ENCODE peak calls at places on chromosomes 11 and 22, in six cellular contexts. One of them, this sample, is unnamed.

GRCh38 chr11:2687782-2688191 is 12.0 kb downstream of the KCNQ1OT1 start:
- DNase-seq in left lung: peak; percentile 29
- DNase-seq in CD4-positive, CD25-positive, alpha-beta regulatory T cell: no peak
- DNase-seq in Peyer's patch: peak; percentile 44
- DNase-seq in CD8-positive, alpha-beta memory T cell: no peak
- DNase-seq in colonic mucosa: no peak
- DNase-seq in this sample: peak; percentile 35

GRCh38 chr11:1131033-1131911 is 26.5 kb upstream of the MUC5AC start:
- DNase-seq in left lung: no peak
- DNase-seq in CD4-positive, CD25-positive, alpha-beta regulatory T cell: no peak
- DNase-seq in Peyer's patch: peak; percentile 37
- DNase-seq in CD8-positive, alpha-beta memory T cell: no peak
- DNase-seq in colonic mucosa: no peak
- DNase-seq in this sample: peak; percentile 73

GRCh38 chr11:71207996-71208774 is 44.2 kb downstream of the SHANK2 start:
- DNase-seq in left lung: peak; percentile 27
- DNase-seq in CD4-positive, CD25-positive, alpha-beta regulatory T cell: no peak
- DNase-seq in Peyer's patch: no peak
- DNase-seq in CD8-positive, alpha-beta memory T cell: no peak
- DNase-seq in colonic mucosa: no peak
- DNase-seq in this sample: peak; percentile 53

GRCh38 chr11:105718641-105719040 is 108.8 kb downstream of the GRIA4 start:
- DNase-seq in left lung: no peak
- DNase-seq in CD4-positive, CD25-positive, alpha-beta regulatory T cell: no peak
- DNase-seq in Peyer's patch: no peak
- DNase-seq in CD8-positive, alpha-beta memory T cell: no peak
- DNase-seq in colonic mucosa: no peak
- DNase-seq in this sample: no peak

GRCh38 chr11:88508808-88509581 is 171.5 kb upstream of the CTSC start:
- DNase-seq in left lung: peak; percentile 36
- DNase-seq in CD4-positive, CD25-positive, alpha-beta regulatory T cell: no peak
- DNase-seq in Peyer's patch: no peak
- DNase-seq in CD8-positive, alpha-beta memory T cell: no peak
- DNase-seq in colonic mucosa: peak; percentile 18
- DNase-seq in this sample: peak; percentile 86

GRCh38 chr22:50008151-50009040 is 4.2 kb downstream of the IL17REL start:
- DNase-seq in left lung: no peak
- DNase-seq in CD4-positive, CD25-positive, alpha-beta regulatory T cell: no peak
- DNase-seq in Peyer's patch: peak; percentile 39
- DNase-seq in CD8-positive, alpha-beta memory T cell: no peak
- DNase-seq in colonic mucosa: no peak
- DNase-seq in this sample: no peak

GRCh38 chr22:24305260-24305692 is 34.6 kb downstream of the SPECC1L start:
- DNase-seq in left lung: no peak
- DNase-seq in CD4-positive, CD25-positive, alpha-beta regulatory T cell: no peak
- DNase-seq in Peyer's patch: no peak
- DNase-seq in CD8-positive, alpha-beta memory T cell: no peak
- DNase-seq in colonic mucosa: no peak
- DNase-seq in this sample: no peak

GRCh38 chr11:100630898-100631297 is 56.2 kb upstream of the ARHGAP42 start:
- DNase-seq in left lung: no peak
- DNase-seq in CD4-positive, CD25-positive, alpha-beta regulatory T cell: no peak
- DNase-seq in Peyer's patch: peak; percentile 77
- DNase-seq in CD8-positive, alpha-beta memory T cell: no peak
- DNase-seq in colonic mucosa: no peak
- DNase-seq in this sample: no peak

GRCh38 chr22:17569971-17570511 is 6.7 kb downstream of the SLC25A18 start:
- DNase-seq in left lung: no peak
- DNase-seq in CD4-positive, CD25-positive, alpha-beta regulatory T cell: no peak
- DNase-seq in Peyer's patch: peak; percentile 53
- DNase-seq in CD8-positive, alpha-beta memory T cell: no peak
- DNase-seq in colonic mucosa: no peak
- DNase-seq in this sample: no peak

GRCh38 chr11:45609337-45609736 is 56.1 kb downstream of the CHST1 start:
- DNase-seq in left lung: no peak
- DNase-seq in CD4-positive, CD25-positive, alpha-beta regulatory T cell: no peak
- DNase-seq in Peyer's patch: no peak
- DNase-seq in CD8-positive, alpha-beta memory T cell: no peak
- DNase-seq in colonic mucosa: no peak
- DNase-seq in this sample: no peak

GRCh38 chr11:45607995-45608394 is 57.4 kb downstream of the CHST1 start:
- DNase-seq in left lung: no peak
- DNase-seq in CD4-positive, CD25-positive, alpha-beta regulatory T cell: no peak
- DNase-seq in Peyer's patch: peak; percentile 49
- DNase-seq in CD8-positive, alpha-beta memory T cell: no peak
- DNase-seq in colonic mucosa: peak; percentile 46
- DNase-seq in this sample: no peak

GRCh38 chr11:45609902-45610301 is 55.5 kb downstream of the CHST1 start:
- DNase-seq in left lung: no peak
- DNase-seq in CD4-positive, CD25-positive, alpha-beta regulatory T cell: no peak
- DNase-seq in Peyer's patch: no peak
- DNase-seq in CD8-positive, alpha-beta memory T cell: no peak
- DNase-seq in colonic mucosa: no peak
- DNase-seq in this sample: no peak

GRCh38 chr11:45603930-45604682 is 61.3 kb downstream of the CHST1 start:
- DNase-seq in left lung: no peak
- DNase-seq in CD4-positive, CD25-positive, alpha-beta regulatory T cell: no peak
- DNase-seq in Peyer's patch: no peak
- DNase-seq in CD8-positive, alpha-beta memory T cell: no peak
- DNase-seq in colonic mucosa: no peak
- DNase-seq in this sample: no peak

DNA sequence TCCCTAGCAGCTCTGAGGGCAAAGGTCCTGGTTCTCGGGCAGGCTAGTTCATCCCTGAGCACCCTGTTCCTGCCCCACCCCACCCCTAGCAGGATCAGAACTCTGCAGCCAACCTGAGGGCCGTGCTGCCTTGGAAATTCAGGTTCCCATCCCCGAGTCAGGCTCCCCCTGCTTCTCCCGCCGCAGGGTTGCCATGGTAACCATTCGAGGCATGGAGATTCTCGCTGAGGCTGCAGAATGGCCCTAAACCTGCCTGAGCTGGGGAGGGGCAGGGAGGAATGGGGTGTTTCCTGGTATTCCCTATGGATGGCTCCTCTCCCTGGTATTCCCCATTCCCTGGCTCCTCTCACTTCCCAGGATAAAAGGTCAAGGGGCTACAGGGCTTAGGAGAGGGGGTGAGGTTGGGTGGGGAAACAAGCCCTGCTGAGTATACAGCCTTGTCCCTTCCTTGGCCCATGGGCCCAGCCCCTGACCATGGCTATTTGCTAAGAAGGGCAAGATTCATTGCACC is 58.9 kb downstream of the CHST1 start:
- DNase-seq in left lung: no peak
- DNase-seq in CD4-positive, CD25-positive, alpha-beta regulatory T cell: no peak
- DNase-seq in Peyer's patch: no peak
- DNase-seq in CD8-positive, alpha-beta memory T cell: no peak
- DNase-seq in colonic mucosa: no peak
- DNase-seq in this sample: no peak
- H3K4me1 ChIP-seq in left lung: no peaks in the 10 kb centered on the region
- H3K4me1 ChIP-seq in CD4-positive, CD25-positive, alpha-beta regulatory T cell: no peaks in the 10 kb centered on the region
- H3K4me1 ChIP-seq in Peyer's patch: no peaks in the 10 kb centered on the region
- H3K4me1 ChIP-seq in CD8-positive, alpha-beta memory T cell: no peaks in the 10 kb centered on the region
- H3K4me1 ChIP-seq in colonic mucosa: no peaks in the 10 kb centered on the region
- H3K4me1 ChIP-seq in this sample: no peaks in the 10 kb centered on the region

GRCh38 chr11:102306817-102307814 is 10.2 kb upstream of the BIRC3 start:
- DNase-seq in left lung: no peak
- DNase-seq in CD4-positive, CD25-positive, alpha-beta regulatory T cell: peak; percentile 65
- DNase-seq in Peyer's patch: peak; percentile 78
- DNase-seq in CD8-positive, alpha-beta memory T cell: peak; percentile 22
- DNase-seq in colonic mucosa: no peak
- DNase-seq in this sample: no peak

GRCh38 chr11:102305352-102306047 is 11.8 kb upstream of the BIRC3 start:
- DNase-seq in left lung: no peak
- DNase-seq in CD4-positive, CD25-positive, alpha-beta regulatory T cell: no peak
- DNase-seq in Peyer's patch: no peak
- DNase-seq in CD8-positive, alpha-beta memory T cell: no peak
- DNase-seq in colonic mucosa: no peak
- DNase-seq in this sample: no peak

GRCh38 chr11:102304686-102305085 is 12.6 kb upstream of the BIRC3 start:
- DNase-seq in left lung: no peak
- DNase-seq in CD4-positive, CD25-positive, alpha-beta regulatory T cell: no peak
- DNase-seq in Peyer's patch: no peak
- DNase-seq in CD8-positive, alpha-beta memory T cell: no peak
- DNase-seq in colonic mucosa: no peak
- DNase-seq in this sample: no peak

GRCh38 chr11:102309621-102310541 is 7.4 kb upstream of the BIRC3 start:
- DNase-seq in left lung: no peak
- DNase-seq in CD4-positive, CD25-positive, alpha-beta regulatory T cell: no peak
- DNase-seq in Peyer's patch: no peak
- DNase-seq in CD8-positive, alpha-beta memory T cell: no peak
- DNase-seq in colonic mucosa: no peak
- DNase-seq in this sample: no peak

DNA sequence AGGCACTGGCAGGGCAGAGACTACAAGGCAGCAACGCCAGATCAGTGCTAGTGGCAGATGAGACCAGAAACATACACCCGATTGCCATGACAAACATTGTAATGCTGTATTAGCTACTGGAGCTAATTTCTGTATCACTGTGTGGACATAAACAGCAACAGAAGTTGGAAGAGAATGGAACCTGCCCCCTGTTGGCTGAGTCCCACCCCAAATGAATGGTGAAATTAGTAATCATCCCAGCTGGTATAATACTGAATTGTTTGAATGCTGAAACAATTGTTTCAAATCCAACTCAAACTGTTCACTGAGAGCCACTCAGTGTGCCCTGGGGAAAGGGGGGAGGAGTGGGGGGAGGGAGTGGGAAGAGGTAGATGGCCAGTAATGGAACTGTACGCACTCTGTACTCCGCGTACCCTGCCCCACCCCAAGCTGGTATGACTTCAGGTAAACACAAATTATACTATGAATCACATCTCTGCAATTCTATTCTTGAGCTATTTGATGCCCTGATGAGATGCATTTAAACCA is 11.2 kb upstream of the BIRC3 start:
- DNase-seq in left lung: peak; percentile 64
- DNase-seq in CD4-positive, CD25-positive, alpha-beta regulatory T cell: no peak
- DNase-seq in Peyer's patch: peak; percentile 91
- DNase-seq in CD8-positive, alpha-beta memory T cell: no peak
- DNase-seq in colonic mucosa: peak; percentile 76
- DNase-seq in this sample: no peak
- H3K27ac ChIP-seq in left lung: peak overlapping the region; percentile 73
- H3K27ac ChIP-seq in CD4-positive, CD25-positive, alpha-beta regulatory T cell: peak overlapping the region; percentile 88
- H3K27ac ChIP-seq in Peyer's patch: peak overlapping the region; percentile 73
- H3K27ac ChIP-seq in CD8-positive, alpha-beta memory T cell: no peak overlapping the region
- H3K27ac ChIP-seq in colonic mucosa: peak overlapping the region; percentile 48
- H3K27ac ChIP-seq in this sample: no peak overlapping the region

DNA sequence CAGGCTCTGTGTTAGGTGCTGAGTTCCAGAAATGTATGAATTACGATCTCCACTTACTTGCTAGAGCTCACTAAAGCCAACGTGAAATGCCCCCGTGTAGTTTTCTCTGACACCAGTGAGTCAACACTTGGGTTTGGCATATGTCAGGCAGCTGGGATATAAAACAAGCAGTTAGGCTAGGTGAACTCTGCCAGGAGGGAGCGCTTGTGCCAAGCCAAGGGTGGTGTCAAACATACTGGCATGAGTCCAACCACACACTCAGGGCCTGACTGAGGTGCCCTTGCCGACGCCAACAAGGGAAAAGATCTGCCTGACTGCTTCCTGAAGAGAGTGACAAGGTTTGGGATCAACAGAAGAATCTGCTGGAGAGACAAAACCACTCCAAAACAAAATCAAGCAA is 167.8 kb upstream of the NARS2 start:
- DNase-seq in left lung: peak; percentile 78
- DNase-seq in CD4-positive, CD25-positive, alpha-beta regulatory T cell: no peak
- DNase-seq in Peyer's patch: peak; percentile 81
- DNase-seq in CD8-positive, alpha-beta memory T cell: no peak
- DNase-seq in colonic mucosa: peak; percentile 89
- DNase-seq in this sample: peak; percentile 72
- H3K4me3 ChIP-seq in left lung: no peak overlapping the region
- H3K4me3 ChIP-seq in CD4-positive, CD25-positive, alpha-beta regulatory T cell: no peak overlapping the region
- H3K4me3 ChIP-seq in Peyer's patch: no peak overlapping the region
- H3K4me3 ChIP-seq in CD8-positive, alpha-beta memory T cell: no peak overlapping the region
- H3K4me3 ChIP-seq in colonic mucosa: no peak overlapping the region
- H3K4me3 ChIP-seq in this sample: no peak overlapping the region

DNA sequence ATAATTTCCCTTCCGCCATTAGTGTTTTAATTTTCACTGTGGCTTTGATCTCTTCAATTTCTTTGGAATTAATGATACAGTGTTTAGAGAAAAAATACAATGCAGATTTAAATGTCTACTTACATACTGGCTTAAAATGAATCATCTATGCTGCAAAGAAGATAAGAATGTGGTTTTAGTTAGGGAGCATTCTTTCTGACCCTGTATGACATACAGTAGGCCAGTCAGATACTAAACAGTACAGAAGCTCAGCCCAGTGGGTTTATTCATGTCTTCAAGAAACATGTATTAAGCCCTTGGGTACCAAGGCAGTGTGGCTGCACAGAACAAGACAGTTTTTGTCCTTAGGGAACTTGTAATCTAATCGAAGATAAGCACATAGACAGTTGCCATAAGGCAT is 268.8 kb downstream of the DDX10 start:
- DNase-seq in left lung: no peak
- DNase-seq in CD4-positive, CD25-positive, alpha-beta regulatory T cell: no peak
- DNase-seq in Peyer's patch: no peak
- DNase-seq in CD8-positive, alpha-beta memory T cell: no peak
- DNase-seq in colonic mucosa: no peak
- DNase-seq in this sample: no peak
- H3K4me1 ChIP-seq in left lung: no peaks in the 10 kb centered on the region
- H3K4me1 ChIP-seq in CD4-positive, CD25-positive, alpha-beta regulatory T cell: no peaks in the 10 kb centered on the region
- H3K4me1 ChIP-seq in Peyer's patch: no peaks in the 10 kb centered on the region
- H3K4me1 ChIP-seq in CD8-positive, alpha-beta memory T cell: no peaks in the 10 kb centered on the region
- H3K4me1 ChIP-seq in colonic mucosa: no peaks in the 10 kb centered on the region
- H3K4me1 ChIP-seq in this sample: no peaks in the 10 kb centered on the region

DNA sequence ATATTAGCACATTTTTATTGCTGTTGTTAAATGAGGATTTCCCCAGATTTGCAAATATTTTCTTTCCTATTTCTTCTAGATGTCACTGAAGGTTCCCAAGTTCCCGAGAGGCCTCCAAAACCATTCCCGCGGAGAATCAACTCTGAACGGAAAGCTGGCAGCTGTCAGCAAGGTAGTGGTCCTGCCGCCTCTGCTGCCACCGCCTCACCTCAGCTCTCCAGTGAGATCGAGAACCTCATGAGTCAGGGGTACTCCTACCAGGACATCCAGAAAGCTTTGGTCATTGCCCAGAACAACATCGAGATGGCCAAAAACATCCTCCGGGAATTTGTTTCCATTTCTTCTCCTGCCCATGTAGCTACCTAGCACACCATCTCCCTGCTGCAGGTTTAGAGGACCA is 17.5 kb downstream of the MCAM start:
- DNase-seq in left lung: no peak
- DNase-seq in CD4-positive, CD25-positive, alpha-beta regulatory T cell: no peak
- DNase-seq in Peyer's patch: no peak
- DNase-seq in CD8-positive, alpha-beta memory T cell: no peak
- DNase-seq in colonic mucosa: no peak
- DNase-seq in this sample: no peak
- H3K27ac ChIP-seq in left lung: no peak overlapping the region
- H3K27ac ChIP-seq in CD4-positive, CD25-positive, alpha-beta regulatory T cell: no peak overlapping the region
- H3K27ac ChIP-seq in Peyer's patch: no peak overlapping the region
- H3K27ac ChIP-seq in CD8-positive, alpha-beta memory T cell: no peak overlapping the region
- H3K27ac ChIP-seq in colonic mucosa: no peak overlapping the region
- H3K27ac ChIP-seq in this sample: no peak overlapping the region

This sample was measured in aorta.